ENCODE peak calls at places on chromosomes 16 and 17, in seven cellular contexts. S is MCF 10A, B is progenitor cell of endocrine pancreas, F is fibroblast of gingiva, Z is neural crest cell, N is COR-L47, K is Right ventricle myocardium superior. Q is an unnamed sample.

GRCh38 chr17:59830846-59831486 is 61.8 kb downstream of the TUBD1 start:
- DNase-seq in S (no peak), B (no peak), F (no peak), Z (no peak), N (no peak), K (no peak), Q (peak; percentile 23)

GRCh38 chr17:78173025-78173715 is 4.8 kb downstream of the SYNGR2 start:
- DNase-seq in S (no peak), B (no peak), F (no peak), Z (no peak), N (no peak), K (no peak), Q (no peak)

GRCh38 chr17:76414334-76415295 is 30.2 kb downstream of the SPHK1 start:
- DNase-seq in S (no peak), B (no peak), F (peak; percentile 64), Z (no peak), N (peak; percentile 88), K (peak; percentile 93), Q (no peak)

GRCh38 chr16:20344630-20345029 is 7.9 kb downstream of the UMOD start:
- DNase-seq in S (no peak), B (no peak), F (no peak), Z (no peak), N (no peak), K (no peak), Q (no peak)

GRCh38 chr16:85465328-85466307 is 147.5 kb upstream of the GSE1 start:
- DNase-seq in S (peak; percentile 17), B (no peak), F (peak; percentile 31), Z (no peak), N (no peak), K (peak; percentile 90), Q (no peak)

GRCh38 chr16:30083216-30084055 is 7.6 kb downstream of the PPP4C start:
- DNase-seq in S (no peak), B (no peak), F (no peak), Z (no peak), N (no peak), K (no peak), Q (no peak)

GRCh38 chr17:45319239-45319703 is 2.5 kb upstream of the MAP3K14 start:
- DNase-seq in S (peak; percentile 82), B (no peak), F (no peak), Z (no peak), N (no peak), K (no peak), Q (peak; percentile 94)

GRCh38 chr17:4304417-4305027 is 40.7 kb upstream of the ANKFY1 start:
- DNase-seq in S (peak; percentile 73), B (no peak), F (peak; percentile 21), Z (peak; percentile 52), N (no peak), K (no peak), Q (no peak)

GRCh38 chr17:4900231-4901107 is 1.1 kb downstream of the C17orf107 start:
- DNase-seq in S (no peak), B (no peak), F (no peak), Z (no peak), N (no peak), K (peak; percentile 58), Q (no peak)

GRCh38 chr16:17328971-17329370 is 141.8 kb downstream of the XYLT1 start:
- DNase-seq in S (no peak), B (no peak), F (peak; percentile 31), Z (no peak), N (no peak), K (no peak), Q (no peak)

GRCh38 chr16:49528564-49529150 is 155.1 kb downstream of the C16orf78 start:
- DNase-seq in S (no peak), B (no peak), F (no peak), Z (no peak), N (no peak), K (no peak), Q (no peak)

GRCh38 chr16:53737563-53737962 is 33.6 kb downstream of the FTO start:
- DNase-seq in S (no peak), B (no peak), F (no peak), Z (no peak), N (no peak), K (no peak), Q (no peak)

GRCh38 chr16:81473066-81473488 is 28.5 kb downstream of the CMIP start:
- DNase-seq in S (no peak), B (no peak), F (no peak), Z (no peak), N (no peak), K (no peak), Q (no peak)

GRCh38 chr17:49554694-49555494 is 20.8 kb upstream of the NXPH3 start:
- DNase-seq in S (no peak), B (no peak), F (no peak), Z (no peak), N (no peak), K (no peak), Q (no peak)

GRCh38 chr16:30350134-30350871 is 4.8 kb downstream of the CD2BP2 start:
- DNase-seq in S (no peak), B (no peak), F (no peak), Z (no peak), N (no peak), K (no peak), Q (peak; percentile 86)

GRCh38 chr16:14672403-14672971 is 21.6 kb downstream of the PLA2G10 start:
- DNase-seq in S (no peak), B (no peak), F (no peak), Z (no peak), N (no peak), K (no peak), Q (peak; percentile 60)

GRCh38 chr16:1299012-1299867 is 10.2 kb upstream of the UBE2I start:
- DNase-seq in S (no peak), B (no peak), F (no peak), Z (no peak), N (no peak), K (no peak), Q (peak; percentile 53)

GRCh38 chr17:6157716-6158115 is 87.5 kb downstream of the WSCD1 start:
- DNase-seq in S (no peak), B (no peak), F (no peak), Z (no peak), N (no peak), K (no peak), Q (no peak)

GRCh38 chr16:53912155-53912554 is 208.2 kb downstream of the FTO start:
- DNase-seq in S (peak; percentile 87), B (no peak), F (peak; percentile 61), Z (no peak), N (no peak), K (no peak), Q (peak; percentile 19)

GRCh38 chr17:49260922-49261291 is 30.3 kb upstream of the PHOSPHO1 start:
- DNase-seq in S (no peak), B (no peak), F (no peak), Z (no peak), N (no peak), K (no peak), Q (no peak)

GRCh38 chr17:2253768-2254406 is 49.7 kb downstream of the SMG6 start:
- DNase-seq in S (no peak), B (no peak), F (no peak), Z (no peak), N (no peak), K (no peak), Q (no peak)

GRCh38 chr16:2692251-2692947 is 10.1 kb downstream of the KCTD5 start:
- DNase-seq in S (no peak), B (no peak), F (no peak), Z (no peak), N (no peak), K (peak; percentile 68), Q (no peak)

GRCh38 chr17:8159459-8160223 is 3.1 kb downstream of the VAMP2 start:
- DNase-seq in S (no peak), B (no peak), F (no peak), Z (no peak), N (no peak), K (peak; percentile 11), Q (no peak)

GRCh38 chr16:85078952-85079351 is 33.3 kb downstream of the CIBAR2 start:
- DNase-seq in S (no peak), B (no peak), F (no peak), Z (no peak), N (no peak), K (no peak), Q (no peak)

GRCh38 chr17:46726106-46726670 is 92.3 kb downstream of the WNT3 start:
- DNase-seq in S (no peak), B (no peak), F (no peak), Z (no peak), N (no peak), K (no peak), Q (peak; percentile 77)

Q was measured in renal cortical epithelial cell.